ENCODE peak calls at places on chromosomes 16 and 17, in ten cellular contexts. U is transverse colon, T is stomach, J is GM12892, L is erythroblast, O is heart left ventricle, R is H54, E is tibial nerve, G is esophagus squamous epithelium, Z is A549. M is an unnamed sample.

GRCh38 chr16:35386619-35387018 is 1927.2 kb downstream of the TP53TG3F start:
- DNase-seq in U (no peak), G (no peak), O (no peak), L (no peak), T (no peak), J (no peak), R (no peak), E (no peak), Z (no peak), M (no peak)

GRCh38 chr16:86189934-86190333 is 291.0 kb downstream of the IRF8 start:
- DNase-seq in G (no peak), E (no peak), L (no peak), O (no peak), J (no peak), R (no peak), T (no peak), Z (no peak), U (no peak), M (no peak)

GRCh38 chr17:9225305-9226101 is 204.2 kb downstream of the NTN1 start:
- DNase-seq in G (no peak), R (no peak), O (no peak), L (no peak), Z (no peak), T (no peak), U (no peak), J (no peak), E (no peak), M (no peak)

GRCh38 chr17:76736349-76737081 is 616 bp downstream of the SRSF2 start:
- DNase-seq in J (peak), Z (peak), T (peak), G (no peak), R (no peak), O (peak), U (peak), L (peak), E (peak), M (peak)

GRCh38 chr17:43967251-43967875 is 13.6 kb upstream of the PYY start:
- DNase-seq in J (no peak), G (no peak), E (no peak), R (no peak), U (no peak), L (no peak), Z (no peak), O (no peak), T (no peak), M (no peak)

GRCh38 chr17:2393954-2394749 is 6.7 kb downstream of the MNT start:
- DNase-seq in E (no peak), T (no peak), O (no peak), L (no peak), U (peak), R (no peak), Z (no peak), G (no peak), J (no peak), M (no peak)

GRCh38 chr16:2761886-2762583 is 9.6 kb downstream of the SRRM2 start:
- DNase-seq in O (no peak), E (no peak), U (no peak), L (no peak), G (no peak), T (no peak), Z (no peak), R (no peak), J (no peak), M (no peak)

GRCh38 chr17:36503456-36504155 is 17.1 kb downstream of the ZNHIT3 start:
- DNase-seq in Z (no peak), O (peak), G (no peak), E (no peak), R (no peak), J (no peak), U (no peak), L (no peak), T (no peak), M (no peak)

GRCh38 chr16:369866-370436 is 387 bp downstream of the MRPL28 start:
- DNase-seq in E (no peak), O (no peak), T (peak), G (no peak), U (no peak), Z (no peak), R (no peak), J (no peak), L (no peak), M (no peak)

GRCh38 chr17:73589096-73589980 is 54.9 kb downstream of the SDK2 start:
- DNase-seq in J (no peak), Z (no peak), T (no peak), E (no peak), L (no peak), O (no peak), G (no peak), R (no peak), U (no peak), M (no peak)

GRCh38 chr16:9122342-9122741 is 30.9 kb downstream of the HAPSTR1 start:
- DNase-seq in R (no peak), T (no peak), O (peak), G (no peak), Z (no peak), E (no peak), J (no peak), U (no peak), L (no peak), M (no peak)

GRCh38 chr16:20944861-20945390 is 44.4 kb downstream of the LYRM1 start:
- DNase-seq in U (no peak), L (peak), J (no peak), Z (no peak), G (no peak), O (no peak), T (no peak), E (no peak), R (no peak), M (no peak)

GRCh38 chr16:30914849-30915248 is 8.5 kb upstream of the FBXL19 start:
- DNase-seq in R (no peak), L (no peak), J (no peak), G (no peak), T (no peak), O (no peak), Z (no peak), E (no peak), U (no peak), M (no peak)

DNA sequence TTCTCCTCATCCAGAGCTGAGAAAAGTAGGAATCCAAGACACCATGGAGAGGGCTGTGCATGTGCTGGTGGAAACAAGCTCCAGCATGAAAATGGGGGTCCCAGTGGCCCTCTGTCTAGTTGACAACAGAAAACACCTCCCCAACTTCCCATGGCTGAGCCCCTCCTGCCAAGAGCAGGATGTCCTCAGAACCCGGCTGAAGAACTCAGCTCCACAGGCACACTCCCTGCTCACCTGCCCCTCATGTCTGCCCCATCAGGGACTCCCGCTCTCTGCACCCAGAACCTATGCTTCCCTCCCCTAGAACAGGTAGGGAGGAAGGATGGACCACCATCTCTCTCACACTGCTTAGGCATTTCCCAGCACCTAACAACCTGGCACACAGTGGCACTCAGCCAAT is 167.2 kb downstream of the C16orf78 start:
- DNase-seq in E (no peak), L (no peak), G (no peak), T (no peak), O (no peak), J (no peak), U (no peak), Z (no peak), R (no peak), M (no peak)
- TF ChIP-seq POLR2A in E (no peak), L (no peak), G (no peak), T (no peak), O (no peak), J (no peak), U (no peak), Z (no peak), R (no peak), M (no peak)

GRCh38 chr17:19242323-19242722 is 5.2 kb downstream of the EPN2 start:
- DNase-seq in T (no peak), Z (no peak), E (no peak), J (no peak), R (no peak), O (peak), U (no peak), G (no peak), L (no peak), M (no peak)

GRCh38 chr17:19244796-19245195 is 7.6 kb downstream of the EPN2 start:
- DNase-seq in R (no peak), T (no peak), Z (no peak), E (no peak), J (no peak), G (no peak), O (peak), U (no peak), L (no peak), M (no peak)

GRCh38 chr17:19243838-19244237 is 6.7 kb downstream of the EPN2 start:
- DNase-seq in E (no peak), G (no peak), T (no peak), Z (no peak), R (no peak), O (peak), L (no peak), J (no peak), U (no peak), M (no peak)

GRCh38 chr17:19244357-19244756 is 7.2 kb downstream of the EPN2 start:
- DNase-seq in Z (no peak), U (no peak), O (peak), T (no peak), L (no peak), G (no peak), J (no peak), R (no peak), E (no peak), M (no peak)

GRCh38 chr17:19242926-19243325 is 5.8 kb downstream of the EPN2 start:
- DNase-seq in J (no peak), O (peak), U (no peak), E (no peak), L (no peak), T (no peak), G (no peak), R (no peak), Z (no peak), M (no peak)
- TF ChIP-seq POLR2A in J (no peak), O (no peak), U (no peak), E (no peak), L (no peak), T (no peak), G (no peak), R (no peak), Z (no peak), M (no peak)

GRCh38 chr17:57986841-57987581 is 1.0 kb downstream of the VEZF1 start:
- DNase-seq in R (no peak), J (no peak), L (peak), O (peak), E (no peak), U (peak), Z (peak), G (no peak), T (peak), M (peak)

GRCh38 chr17:57988301-57989010 is 402 bp upstream of the VEZF1 start:
- DNase-seq in R (peak), O (peak), T (peak), Z (peak), U (peak), L (peak), J (peak), E (peak), G (no peak), M (peak)

GRCh38 chr17:57985675-57985974 is 2.4 kb downstream of the VEZF1 start:
- DNase-seq in U (no peak), T (no peak), O (no peak), J (no peak), L (no peak), E (no peak), Z (peak), R (peak), G (no peak), M (no peak)

GRCh38 chr17:57989011-57989345 is 924 bp upstream of the VEZF1 start:
- DNase-seq in L (peak), R (no peak), O (peak), U (peak), T (peak), E (no peak), Z (peak), J (no peak), G (no peak), M (no peak)

GRCh38 chr17:57987582-57988300 is at the start of gene VEZF1:
- DNase-seq in L (peak), U (peak), T (peak), R (peak), G (no peak), E (peak), Z (peak), O (peak), J (peak), M (peak)
- TF ChIP-seq POLR2A in L (no peak), U (peak), T (no peak), R (peak), G (no peak), E (no peak), Z (peak), O (no peak), J (no peak), M (peak)

DNA sequence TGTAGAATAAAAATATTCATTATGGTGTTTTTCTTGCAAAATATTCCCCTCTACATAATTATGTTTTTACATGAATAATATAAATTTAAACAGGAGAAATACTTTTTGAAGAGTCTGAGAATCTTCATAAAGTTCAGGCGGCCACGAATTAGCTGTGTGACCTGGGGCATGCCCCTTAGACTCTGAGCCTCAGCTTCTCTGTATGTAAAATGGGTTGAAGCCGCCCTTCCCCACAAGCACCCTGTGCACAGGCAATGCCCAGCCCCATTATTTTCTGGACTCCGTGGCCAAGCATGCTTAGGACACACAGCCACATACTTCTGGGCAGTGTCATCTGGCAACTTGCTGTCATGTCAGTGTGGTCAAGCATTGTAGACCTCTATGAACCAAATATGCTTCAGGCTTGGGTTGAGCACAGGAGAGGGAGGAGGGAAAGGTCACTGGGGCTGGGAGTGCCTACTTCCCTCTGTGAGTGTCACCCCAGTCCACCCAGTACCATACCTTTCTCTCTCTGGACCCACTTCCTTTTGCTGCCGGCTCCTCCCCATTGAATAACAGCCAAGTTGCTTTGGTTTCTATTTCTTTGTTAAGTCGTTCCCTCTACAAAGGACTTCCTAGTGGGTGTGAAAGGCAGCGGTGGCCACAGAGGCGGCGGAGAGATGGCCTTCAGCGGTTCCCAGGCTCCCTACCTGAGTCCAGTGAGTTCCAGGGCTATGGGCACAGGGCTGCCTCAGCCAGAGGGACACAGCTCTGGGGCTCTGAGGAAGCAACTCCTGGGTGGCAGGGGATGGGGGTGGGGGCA is at the start of gene LGALS9:
- DNase-seq in J (no peak), T (peak), U (peak), G (no peak), L (no peak), R (no peak), O (peak), Z (no peak), E (no peak), M (no peak)
- TF ChIP-seq POLR2A in J (peak), T (no peak), U (peak), G (no peak), L (no peak), R (no peak), O (no peak), Z (no peak), E (no peak), M (no peak)

GRCh38 chr17:49707608-49708514 is at the start of gene SLC35B1:
- DNase-seq in U (peak), R (peak), J (peak), T (peak), E (peak), G (peak), L (peak), O (peak), Z (peak), M (peak)
- TF ChIP-seq POLR2A in U (peak), R (peak), J (peak), T (peak), E (no peak), G (peak), L (peak), O (no peak), Z (peak), M (peak)